ENCODE peak calls at places on chromosomes 4 and X, in seven cellular contexts. U, M, C, K, G, D and W are unnamed samples. For H3K4me1, the result is how much of the 10 kb centered on the place peaks cover.

GRCh38 chr4:967113-968104 is 6.0 kb downstream of the DGKQ start:
- DNase-seq in U (peak), M (no peak), C (peak), K (no peak), G (no peak), D (no peak), W (no peak)

GRCh38 chr4:82599336-82599735 is 37.5 kb upstream of the TMEM150C start:
- DNase-seq in U (peak), M (no peak), C (peak), K (no peak), G (no peak), D (no peak), W (no peak)

GRCh38 chr4:146095091-146095690 is 80.3 kb upstream of the LSM6 start:
- DNase-seq in U (peak), M (peak), C (peak), K (no peak), G (peak), D (no peak), W (peak)

GRCh38 chrX:102669526-102669925 is 18.2 kb downstream of the GPRASP1 start:
- DNase-seq in U (no peak), M (no peak), C (peak), K (no peak), G (no peak), D (no peak), W (no peak)

GRCh38 chr4:1309261-1310010 is 19.7 kb downstream of the MAEA start:
- DNase-seq in U (peak), M (peak), C (peak), K (peak), G (peak), D (peak), W (peak)

GRCh38 chr4:4542824-4543485 is 1.1 kb upstream of the STX18 start:
- DNase-seq in U (peak), M (no peak), C (peak), K (no peak), G (no peak), D (no peak), W (no peak)

GRCh38 chrX:103464774-103465117 is 54.5 kb downstream of the RAB40A start:
- DNase-seq in U (peak), M (peak), C (peak), K (peak), G (peak), D (peak), W (peak)

GRCh38 chr4:13584481-13584880 is 40.2 kb upstream of the NKX3-2 start:
- DNase-seq in U (no peak), M (no peak), C (no peak), K (no peak), G (no peak), D (no peak), W (no peak)

GRCh38 chr4:110636677-110637407 is 14.0 kb upstream of the PITX2 start:
- DNase-seq in U (peak), M (peak), C (peak), K (peak), G (no peak), D (no peak), W (peak)

GRCh38 chrX:102712967-102713677 is 874 bp downstream of the GPRASP2 start:
- DNase-seq in U (peak), M (peak), C (peak), K (no peak), G (peak), D (no peak), W (peak)

GRCh38 chr4:78065514-78066192 is 8.5 kb downstream of the FRAS1 start:
- DNase-seq in U (no peak), M (no peak), C (peak), K (no peak), G (no peak), D (no peak), W (peak)

GRCh38 chr4:54233697-54234496 is 4.8 kb downstream of the PDGFRA start:
- DNase-seq in U (peak), M (peak), C (peak), K (peak), G (peak), D (peak), W (peak)

GRCh38 chr4:168885416-168885815 is 124.6 kb downstream of the CBR4 start:
- DNase-seq in U (no peak), M (no peak), C (no peak), K (no peak), G (no peak), D (no peak), W (no peak)

GRCh38 chr4:174869334-174869733 is 40.3 kb upstream of the GLRA3 start:
- DNase-seq in U (no peak), M (no peak), C (no peak), K (no peak), G (no peak), D (no peak), W (no peak)

GRCh38 chr4:177448850-177449249 is 6.6 kb upstream of the AGA start:
- DNase-seq in U (no peak), M (peak), C (no peak), K (no peak), G (no peak), D (no peak), W (no peak)

GRCh38 chrX:88586317-88586716 is 160.7 kb upstream of the CPXCR1 start:
- DNase-seq in U (no peak), M (no peak), C (no peak), K (no peak), G (no peak), D (no peak), W (no peak)

GRCh38 chr4:85964298-85964697 is 395.6 kb downstream of the MAPK10 start:
- DNase-seq in U (no peak), M (no peak), C (peak), K (no peak), G (no peak), D (no peak), W (no peak)

GRCh38 chrX:136525738-136526606 is 6.0 kb upstream of the VGLL1 start:
- DNase-seq in U (no peak), M (peak), C (no peak), K (peak), G (peak), D (no peak), W (peak)

GRCh38 chr4:134708616-134709015 is 507.0 kb upstream of the PABPC4L start:
- DNase-seq in U (no peak), M (no peak), C (no peak), K (no peak), G (no peak), D (no peak), W (no peak)

GRCh38 chr4:46781434-46782092 is 127.5 kb downstream of the COX7B2 start:
- DNase-seq in U (no peak), M (no peak), C (no peak), K (no peak), G (no peak), D (no peak), W (no peak)

DNA sequence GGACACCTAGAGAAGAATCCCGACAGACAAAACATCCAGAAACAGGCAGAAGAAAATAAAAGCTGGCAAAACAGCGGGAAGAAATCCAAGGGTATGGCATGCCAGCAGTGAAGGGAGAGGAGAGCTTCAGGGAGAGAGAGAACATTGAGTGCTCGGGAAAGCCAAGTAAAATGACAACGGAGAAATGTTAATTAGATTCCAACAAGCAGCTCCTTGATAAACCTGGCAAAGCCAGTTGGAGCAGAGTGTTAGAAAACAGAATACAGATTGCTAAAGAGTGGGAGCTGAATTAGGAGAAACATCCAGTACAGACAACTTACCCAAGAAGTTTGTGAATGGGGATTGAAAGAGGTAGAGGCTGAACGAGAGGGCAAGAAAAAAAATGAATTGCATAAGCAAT is 40.4 kb upstream of the MAOA start:
- DNase-seq in U (no peak), M (no peak), C (peak), K (no peak), G (peak), D (no peak), W (no peak)
- H3K4me1 ChIP-seq in U (under half), M (under half), C (under half), K (under half), G (under half), D (under half), W (under half)

GRCh38 chr4:143377635-143378099 is 41.0 kb downstream of the GAB1 start:
- DNase-seq in U (no peak), M (no peak), C (no peak), K (no peak), G (no peak), D (no peak), W (no peak)

GRCh38 chr4:143382539-143382938 is 45.9 kb downstream of the GAB1 start:
- DNase-seq in U (no peak), M (no peak), C (no peak), K (no peak), G (no peak), D (no peak), W (no peak)

GRCh38 chr4:143384381-143384994 is 47.8 kb downstream of the GAB1 start:
- DNase-seq in U (no peak), M (no peak), C (no peak), K (no peak), G (no peak), D (no peak), W (no peak)

GRCh38 chr4:143380651-143381050 is 44.0 kb downstream of the GAB1 start:
- DNase-seq in U (no peak), M (no peak), C (no peak), K (no peak), G (no peak), D (no peak), W (no peak)

GRCh38 chr4:143381171-143382118 is 44.8 kb downstream of the GAB1 start:
- DNase-seq in U (no peak), M (peak), C (peak), K (peak), G (peak), D (no peak), W (peak)
- H3K4me1 ChIP-seq in U (under half), M (half or more), C (half or more), K (under half), G (half or more), D (under half), W (under half)

GRCh38 chr4:39616651-39617050 is 22.0 kb downstream of the SMIM14 start:
- DNase-seq in U (no peak), M (no peak), C (no peak), K (no peak), G (no peak), D (no peak), W (no peak)

GRCh38 chr4:39617534-39617933 is 21.1 kb downstream of the SMIM14 start:
- DNase-seq in U (no peak), M (no peak), C (no peak), K (no peak), G (no peak), D (no peak), W (no peak)

GRCh38 chr4:39613093-39613656 is 25.5 kb downstream of the SMIM14 start:
- DNase-seq in U (no peak), M (no peak), C (no peak), K (no peak), G (no peak), D (no peak), W (no peak)

GRCh38 chr4:39609454-39609911 is 29.2 kb downstream of the SMIM14 start:
- DNase-seq in U (no peak), M (no peak), C (no peak), K (no peak), G (no peak), D (no peak), W (peak)

DNA sequence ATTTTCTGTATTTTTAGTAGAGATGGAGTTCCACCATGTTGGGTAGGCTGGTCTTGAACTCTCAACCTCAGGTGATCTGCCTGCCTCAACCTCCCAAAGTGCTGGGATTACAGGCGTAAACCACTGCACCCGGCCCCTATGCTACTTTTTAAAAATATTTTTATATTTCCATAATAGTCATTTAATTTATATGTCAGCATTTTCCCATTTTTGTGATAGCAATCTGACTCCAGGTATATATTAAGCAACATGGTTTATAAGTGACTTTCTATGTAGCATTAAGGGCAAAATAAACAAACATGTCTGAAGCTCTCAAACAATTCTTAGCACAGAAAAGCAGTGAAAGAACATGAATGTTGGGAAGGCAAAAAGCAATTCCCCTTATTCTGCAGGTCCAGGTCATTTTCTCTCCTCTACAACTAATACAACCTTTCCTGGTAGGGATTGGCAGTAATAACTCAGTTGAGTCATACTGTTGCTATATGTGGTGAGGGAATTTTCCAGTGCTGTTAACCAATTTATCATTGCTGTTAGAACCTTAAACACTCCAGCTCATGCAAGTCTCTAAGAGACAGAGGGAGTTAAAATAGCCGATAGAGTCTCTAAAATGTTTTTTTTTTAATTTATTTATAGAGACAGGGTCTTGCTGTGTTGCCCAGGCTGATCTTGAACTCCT is 24.0 kb downstream of the SMIM14 start:
- DNase-seq in U (no peak), M (no peak), C (no peak), K (no peak), G (no peak), D (no peak), W (peak)
- H3K4me1 ChIP-seq in U (under half), M (under half), C (under half), K (under half), G (under half), D (under half), W (under half)

GRCh38 chrX:1169198-1169597 is 43.3 kb downstream of the CRLF2 start:
- DNase-seq in U (no peak), M (no peak), C (no peak), K (no peak), G (no peak), D (no peak), W (no peak)
- H3K4me1 ChIP-seq in U (under half), M (under half), C (under half), K (under half), G (under half), D (under half), W (under half)

GRCh38 chrX:149762696-149763614 is 10.9 kb upstream of the HSFX1 start:
- DNase-seq in U (peak), M (no peak), C (no peak), K (peak), G (no peak), D (no peak), W (no peak)
- H3K4me1 ChIP-seq in U (under half), M (under half), C (under half), K (under half), G (under half), D (under half), W (under half)

GRCh38 chrX:12961191-12961718 is 13.7 kb upstream of the TMSB4X start:
- DNase-seq in U (no peak), M (no peak), C (no peak), K (no peak), G (no peak), D (no peak), W (no peak)
- H3K4me1 ChIP-seq in U (under half), M (under half), C (under half), K (under half), G (under half), D (half or more), W (under half)

GRCh38 chr4:89293299-89293698 is 14.3 kb downstream of the GPRIN3 start:
- DNase-seq in U (no peak), M (no peak), C (no peak), K (no peak), G (no peak), D (no peak), W (no peak)
- H3K4me1 ChIP-seq in U (under half), M (under half), C (under half), K (under half), G (half or more), D (half or more), W (under half)

DNA sequence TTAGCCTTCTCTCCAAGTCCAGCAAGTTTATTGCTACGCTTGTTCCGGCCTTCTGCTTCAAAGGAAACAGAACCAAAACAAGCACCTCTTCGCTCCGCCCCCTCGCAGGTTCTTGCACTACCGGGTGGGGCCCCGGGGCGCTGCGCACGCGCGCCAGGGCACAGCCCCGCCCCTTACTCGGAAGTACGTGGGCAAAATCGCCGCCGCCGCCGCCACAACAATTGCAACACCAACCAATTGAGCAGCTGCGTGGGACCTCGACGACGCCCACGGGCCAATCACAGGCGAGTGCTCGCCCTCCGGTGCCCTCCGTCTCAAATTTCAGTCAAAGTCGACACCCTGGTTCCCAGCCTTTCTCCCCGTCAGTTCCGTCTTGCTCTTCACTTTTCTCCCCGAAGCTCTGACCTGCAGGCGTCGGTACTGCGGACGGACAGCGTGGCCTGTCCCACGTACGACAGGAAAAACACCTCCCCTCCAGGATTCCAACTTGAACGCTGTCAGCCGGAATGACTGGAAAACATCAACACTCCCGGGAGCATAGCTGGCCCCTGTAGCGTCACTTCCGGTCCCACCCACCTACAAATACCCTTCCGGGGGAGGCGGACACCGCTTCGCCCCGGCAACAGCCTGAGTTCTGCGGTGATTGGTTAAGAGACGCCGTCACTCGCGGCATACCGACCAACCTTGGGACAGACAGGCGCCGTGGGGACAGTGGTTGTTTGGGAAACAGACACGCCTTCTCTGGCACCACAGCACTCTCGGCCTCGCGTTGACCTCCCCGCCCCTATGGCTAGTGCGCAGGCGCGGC is 624 bp upstream of the OTUD5 start:
- DNase-seq in U (peak), M (peak), C (peak), K (peak), G (peak), D (peak), W (peak)
- H3K4me1 ChIP-seq in U (under half), M (under half), C (under half), K (under half), G (under half), D (under half), W (under half)

GRCh38 chr4:153520227-153520626 is 54.1 kb downstream of the TMEM131L start:
- DNase-seq in U (no peak), M (no peak), C (no peak), K (no peak), G (no peak), D (no peak), W (no peak)

GRCh38 chr4:153518001-153518400 is 51.8 kb downstream of the TMEM131L start:
- DNase-seq in U (no peak), M (no peak), C (no peak), K (no peak), G (peak), D (no peak), W (no peak)

GRCh38 chr4:153519677-153520076 is 53.5 kb downstream of the TMEM131L start:
- DNase-seq in U (no peak), M (no peak), C (no peak), K (no peak), G (no peak), D (no peak), W (no peak)

GRCh38 chr4:153518637-153519384 is 52.7 kb downstream of the TMEM131L start:
- DNase-seq in U (no peak), M (no peak), C (no peak), K (no peak), G (no peak), D (no peak), W (peak)

GRCh38 chr4:153517159-153517558 is 51.0 kb downstream of the TMEM131L start:
- DNase-seq in U (no peak), M (no peak), C (no peak), K (no peak), G (no peak), D (no peak), W (no peak)
- H3K4me1 ChIP-seq in U (under half), M (under half), C (under half), K (under half), G (half or more), D (half or more), W (under half)